ENCODE peak calls at places on chromosomes 1 and 21, in seven cellular contexts. E, H, L, N, G, J and F are unnamed samples.

GRCh38 chr1:99647460-99647859 is 1.5 kb downstream of the PALMD start:
- DNase-seq in E (no peak), H (no peak), L (no peak), N (no peak), G (no peak), J (no peak), F (no peak)

GRCh38 chr1:230199034-230199433 is 132.0 kb downstream of the GALNT2 start:
- DNase-seq in E (no peak), H (no peak), L (no peak), N (no peak), G (no peak), J (no peak), F (no peak)

GRCh38 chr1:167618366-167618765 is 11.7 kb upstream of the RCSD1 start:
- DNase-seq in E (peak; percentile 43), H (no peak), L (no peak), N (no peak), G (no peak), J (no peak), F (no peak)

GRCh38 chr1:84698151-84698651 is 7.9 kb upstream of the SSX2IP start:
- DNase-seq in E (no peak), H (no peak), L (peak; percentile 95), N (no peak), G (peak; percentile 30), J (no peak), F (no peak)

GRCh38 chr1:219299420-219299819 is 125.7 kb downstream of the LYPLAL1 start:
- DNase-seq in E (no peak), H (no peak), L (no peak), N (no peak), G (no peak), J (no peak), F (no peak)

GRCh38 chr1:14946567-14947285 is 206.8 kb upstream of the TMEM51 start:
- DNase-seq in E (no peak), H (no peak), L (peak; percentile 74), N (no peak), G (peak; percentile 8), J (no peak), F (no peak)

GRCh38 chr1:165854101-165854845 is 26.9 kb downstream of the UCK2 start:
- DNase-seq in E (no peak), H (no peak), L (peak; percentile 78), N (peak; percentile 18), G (peak; percentile 95), J (no peak), F (no peak)

GRCh38 chr1:62294211-62294610 is 25.0 kb downstream of the KANK4 start:
- DNase-seq in E (no peak), H (no peak), L (peak; percentile 8), N (no peak), G (no peak), J (peak; percentile 13), F (no peak)

GRCh38 chr1:183234660-183235476 is 48.8 kb downstream of the LAMC2 start:
- DNase-seq in E (no peak), H (no peak), L (peak; percentile 98), N (peak; percentile 15), G (peak; percentile 89), J (no peak), F (peak; percentile 75)

GRCh38 chr1:41364444-41365319 is 3.4 kb downstream of the FOXO6 start:
- DNase-seq in E (no peak), H (no peak), L (no peak), N (no peak), G (no peak), J (no peak), F (no peak)

GRCh38 chr1:52911541-52911940 is 10.0 kb downstream of the ECHDC2 start:
- DNase-seq in E (no peak), H (no peak), L (no peak), N (no peak), G (no peak), J (no peak), F (peak; percentile 45)

GRCh38 chr1:160061376-160062100 is 8.4 kb downstream of the KCNJ10 start:
- DNase-seq in E (no peak), H (no peak), L (no peak), N (peak; percentile 74), G (no peak), J (no peak), F (peak; percentile 53)

GRCh38 chr1:67314696-67315095 is 7.0 kb downstream of the IL12RB2 start:
- DNase-seq in E (no peak), H (no peak), L (no peak), N (no peak), G (no peak), J (no peak), F (no peak)

GRCh38 chr21:45443595-45444181 is 38.7 kb downstream of the COL18A1 start:
- DNase-seq in E (no peak), H (no peak), L (no peak), N (peak; percentile 67), G (no peak), J (no peak), F (no peak)

GRCh38 chr1:51946300-51946699 is 44.2 kb downstream of the RAB3B start:
- DNase-seq in E (no peak), H (no peak), L (peak; percentile 20), N (no peak), G (no peak), J (no peak), F (no peak)

GRCh38 chr1:117339866-117340357 is 27.3 kb upstream of the MAN1A2 start:
- DNase-seq in E (no peak), H (no peak), L (peak; percentile 80), N (no peak), G (no peak), J (no peak), F (no peak)

GRCh38 chr1:50027794-50028193 is 4.0 kb upstream of the AGBL4 start:
- DNase-seq in E (no peak), H (no peak), L (no peak), N (no peak), G (no peak), J (no peak), F (no peak)

GRCh38 chr1:154765970-154766369 is 104.1 kb downstream of the KCNN3 start:
- DNase-seq in E (no peak), H (no peak), L (peak; percentile 36), N (no peak), G (peak; percentile 25), J (no peak), F (no peak)

GRCh38 chr1:152459596-152460528 is 45.8 kb upstream of the CRNN start:
- DNase-seq in E (peak; percentile 86), H (no peak), L (peak; percentile 64), N (peak; percentile 74), G (peak; percentile 39), J (peak; percentile 84), F (no peak)

GRCh38 chr1:236535656-236536293 is 12.0 kb downstream of the LGALS8 start:
- DNase-seq in E (no peak), H (no peak), L (no peak), N (no peak), G (no peak), J (no peak), F (no peak)

GRCh38 chr1:41439234-41439633 is 45.2 kb downstream of the EDN2 start:
- DNase-seq in E (no peak), H (no peak), L (no peak), N (no peak), G (no peak), J (no peak), F (no peak)

GRCh38 chr1:156510709-156511108 is 10.1 kb upstream of the MEF2D start:
- DNase-seq in E (no peak), H (no peak), L (peak; percentile 96), N (peak; percentile 67), G (no peak), J (no peak), F (no peak)

GRCh38 chr1:163471766-163472165 is 150.0 kb downstream of the NUF2 start:
- DNase-seq in E (no peak), H (no peak), L (no peak), N (no peak), G (no peak), J (no peak), F (no peak)

GRCh38 chr1:18970762-18971161 is 14.3 kb upstream of the IFFO2 start:
- DNase-seq in E (no peak), H (no peak), L (no peak), N (no peak), G (no peak), J (no peak), F (no peak)

GRCh38 chr1:116168277-116169032 is 57.3 kb downstream of the MAB21L3 start:
- DNase-seq in E (peak; percentile 93), H (peak; percentile 88), L (peak; percentile 69), N (peak; percentile 54), G (no peak), J (peak; percentile 91), F (peak; percentile 87)

GRCh38 chr1:26733982-26734381 is 38.2 kb downstream of the ARID1A start:
- DNase-seq in E (no peak), H (no peak), L (peak; percentile 72), N (no peak), G (peak; percentile 9), J (no peak), F (no peak)

GRCh38 chr21:39675595-39675994 is 62.9 kb downstream of the B3GALT5 start:
- DNase-seq in E (no peak), H (no peak), L (no peak), N (no peak), G (no peak), J (no peak), F (no peak)

GRCh38 chr1:212488436-212489283 is 55.9 kb downstream of the NENF start:
- DNase-seq in E (no peak), H (no peak), L (peak; percentile 92), N (peak; percentile 88), G (peak; percentile 80), J (peak; percentile 24), F (no peak)